ENCODE peak calls at places on chromosome 4, in five cellular contexts. V is NT2/D1, N is IMR-90, R is H1, J is fibroblast of lung. D is an unnamed sample.

GRCh38 chr4:148112231-148112982 is 329.8 kb downstream of the NR3C2 start:
- DNase-seq in N (peak; percentile 55), J (peak; percentile 45), V (peak; percentile 16), R (no peak), D (no peak)

GRCh38 chr4:94523617-94524016 is 71.9 kb downstream of the PDLIM5 start:
- DNase-seq in N (peak; percentile 59), R (no peak), J (peak; percentile 38), V (no peak), D (no peak)

GRCh38 chr4:24856586-24856985 is 56.3 kb downstream of the CCDC149 start:
- DNase-seq in V (peak; percentile 9), J (peak; percentile 68), N (peak; percentile 67), R (no peak), D (no peak)

GRCh38 chr4:4260185-4260751 is 12.2 kb upstream of the TMEM128 start:
- DNase-seq in N (peak; percentile 63), R (no peak), J (peak; percentile 72), V (no peak), D (no peak)

GRCh38 chr4:144754562-144755410 is 108.8 kb downstream of the HHIP start:
- DNase-seq in V (peak; percentile 8), R (no peak), J (peak; percentile 58), N (peak; percentile 49), D (no peak)

GRCh38 chr4:16646459-16646858 is 252.0 kb downstream of the LDB2 start:
- DNase-seq in J (no peak), N (no peak), R (no peak), V (no peak), D (no peak)

GRCh38 chr4:15238720-15239119 is 189.1 kb upstream of the C1QTNF7 start:
- DNase-seq in R (peak; percentile 65), N (peak; percentile 63), J (peak; percentile 70), V (peak; percentile 42), D (peak; percentile 43)

GRCh38 chr4:153403761-153404160 is 59.3 kb downstream of the MND1 start:
- DNase-seq in N (peak; percentile 21), R (no peak), J (peak; percentile 34), V (no peak), D (no peak)

GRCh38 chr4:151438154-151438553 is 29.2 kb downstream of the FHIP1A start:
- DNase-seq in J (no peak), V (no peak), R (no peak), N (no peak), D (no peak)

GRCh38 chr4:184120549-184121127 is 97.0 kb downstream of the ENPP6 start:
- DNase-seq in V (no peak), R (no peak), N (no peak), J (no peak), D (no peak)

GRCh38 chr4:7358100-7358735 is 76.5 kb downstream of the PSAPL1 start:
- DNase-seq in N (peak; percentile 93), J (peak; percentile 88), R (no peak), V (no peak), D (no peak)

GRCh38 chr4:32789026-32789608 is 2068.9 kb downstream of the PCDH7 start:
- DNase-seq in N (no peak), V (peak; percentile 27), R (no peak), J (peak; percentile 62), D (no peak)

GRCh38 chr4:16745009-16745408 is 153.4 kb downstream of the LDB2 start:
- DNase-seq in V (no peak), R (no peak), N (peak; percentile 89), J (peak; percentile 89), D (no peak)

GRCh38 chr4:38982356-38983095 is 49.7 kb downstream of the TMEM156 start:
- DNase-seq in J (no peak), V (no peak), R (no peak), N (no peak), D (no peak)

GRCh38 chr4:38069271-38069760 is 109.1 kb downstream of the PTTG2 start:
- DNase-seq in J (peak; percentile 79), V (no peak), N (peak; percentile 89), R (no peak), D (no peak)

GRCh38 chr4:22875592-22876257 is 183.0 kb downstream of the GBA3 start:
- DNase-seq in J (no peak), N (no peak), R (no peak), V (no peak), D (no peak)

GRCh38 chr4:32499176-32499575 is 1779.0 kb downstream of the PCDH7 start:
- DNase-seq in R (no peak), V (no peak), N (no peak), J (peak; percentile 87), D (no peak)

GRCh38 chr4:185580699-185581098 is 45.4 kb upstream of the PDLIM3 start:
- DNase-seq in R (peak; percentile 35), N (peak; percentile 26), V (no peak), J (no peak), D (no peak)

GRCh38 chr4:62548108-62548524 is 1348.0 kb downstream of the ADGRL3 start:
- DNase-seq in R (peak; percentile 50), N (no peak), V (no peak), J (no peak), D (no peak)

GRCh38 chr4:120130786-120131185 is 64.1 kb upstream of the MAD2L1 start:
- DNase-seq in J (no peak), N (no peak), V (no peak), R (no peak), D (no peak)

GRCh38 chr4:77154761-77155499 is 2.1 kb upstream of the CCNG2 start:
- DNase-seq in V (no peak), R (no peak), J (no peak), N (no peak), D (no peak)

GRCh38 chr4:189232274-189232673 is 708.4 kb upstream of the FRG1 start:
- DNase-seq in J (no peak), V (no peak), N (peak; percentile 29), R (no peak), D (no peak)

DNA sequence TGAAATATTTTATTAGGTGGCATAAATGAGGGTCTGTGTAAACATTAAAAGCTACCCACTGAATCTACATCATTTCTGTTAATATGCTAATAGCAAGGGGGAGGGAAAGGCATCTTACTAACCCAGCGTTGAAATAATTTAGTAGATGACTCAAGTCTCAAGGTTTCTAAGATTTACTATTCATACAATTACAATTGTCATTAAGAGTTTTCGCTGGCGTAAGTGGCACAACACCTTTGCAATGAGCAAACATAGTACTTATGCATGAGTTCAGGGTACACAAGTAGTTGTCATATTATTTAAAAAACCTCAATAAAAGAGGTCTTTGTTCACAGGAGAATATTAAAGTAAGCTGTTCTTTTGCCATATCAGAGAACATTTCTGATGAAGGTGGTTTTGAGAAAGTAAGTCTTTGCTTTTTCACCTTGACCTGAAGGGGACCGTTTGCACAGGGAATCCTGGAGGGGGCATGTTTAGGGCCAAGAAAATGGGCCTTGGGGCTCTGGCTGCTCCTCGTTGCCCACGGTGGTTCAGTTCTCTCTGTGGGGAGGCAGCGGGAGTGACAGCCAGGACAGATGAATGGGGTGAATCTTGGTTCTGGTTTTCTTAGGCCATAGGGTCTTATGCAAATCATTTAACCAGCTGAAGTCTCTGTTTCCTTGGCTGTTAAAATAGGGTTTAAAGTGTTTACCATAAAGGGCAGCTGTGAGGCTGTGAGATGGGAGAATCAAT is 4.4 kb upstream of the RHOH start:
- DNase-seq in V (no peak), N (no peak), R (peak; percentile 41), J (no peak), D (peak; percentile 53)
- H3K9ac ChIP-seq in V (no peak overlapping the region), N (no peak overlapping the region), R (no peak overlapping the region), J (no peak overlapping the region), D (peak overlapping the region; percentile 86)

DNA sequence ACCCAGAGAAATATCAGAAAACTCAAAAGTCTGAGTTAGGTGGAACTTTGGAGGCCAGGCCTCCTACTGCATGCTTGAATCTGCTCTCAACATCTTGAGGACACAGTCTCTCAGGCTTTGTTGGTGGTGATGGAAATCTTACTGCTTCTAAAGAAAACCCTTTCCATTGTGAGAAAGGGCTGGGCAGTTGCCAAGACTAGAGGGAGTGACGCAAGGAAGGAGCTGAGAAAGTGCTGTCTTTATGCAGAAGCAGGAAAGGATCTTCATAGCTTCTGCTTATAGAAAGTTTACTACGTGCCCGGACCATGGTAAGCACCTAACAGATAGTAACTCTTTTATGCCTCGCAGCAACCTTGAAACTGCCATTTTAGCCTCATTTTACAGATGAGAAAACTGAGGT is 2.4 kb upstream of the CRMP1 start:
- DNase-seq in J (no peak), R (no peak), V (no peak), N (peak; percentile 5), D (no peak)
- H3K27me3 ChIP-seq in J (peaks cover 24% of the 10 kb centered on the region), R (peaks cover 27% of the 10 kb centered on the region), V (peaks cover 78% of the 10 kb centered on the region), N (peaks cover 57% of the 10 kb centered on the region), D (no peaks in the 10 kb centered on the region)

GRCh38 chr4:30718021-30718888 is 1.9 kb upstream of the PCDH7 start:
- DNase-seq in R (peak; percentile 80), J (peak; percentile 65), N (peak; percentile 36), V (peak; percentile 38), D (no peak)

GRCh38 chr4:30718889-30719252 is 1.3 kb upstream of the PCDH7 start:
- DNase-seq in N (peak; percentile 48), R (no peak), V (no peak), J (peak; percentile 54), D (no peak)

GRCh38 chr4:30716158-30716557 is 4.0 kb upstream of the PCDH7 start:
- DNase-seq in N (peak; percentile 53), J (peak; percentile 68), V (no peak), R (no peak), D (no peak)

GRCh38 chr4:30717208-30718020 is 2.8 kb upstream of the PCDH7 start:
- DNase-seq in V (peak; percentile 35), R (peak; percentile 84), N (peak; percentile 70), J (peak; percentile 78), D (no peak)

GRCh38 chr4:30716671-30717207 is 3.4 kb upstream of the PCDH7 start:
- DNase-seq in J (peak; percentile 55), N (no peak), R (no peak), V (peak; percentile 56), D (no peak)
- H3K9ac ChIP-seq in J (no peak overlapping the region), N (no peak overlapping the region), R (no peak overlapping the region), V (peak overlapping the region; percentile 63), D (no peak overlapping the region)

GRCh38 chr4:179695175-179695574 is 2252.9 kb upstream of the AGA start:
- DNase-seq in N (peak; percentile 97), R (no peak), V (no peak), J (peak; percentile 91), D (no peak)

DNA sequence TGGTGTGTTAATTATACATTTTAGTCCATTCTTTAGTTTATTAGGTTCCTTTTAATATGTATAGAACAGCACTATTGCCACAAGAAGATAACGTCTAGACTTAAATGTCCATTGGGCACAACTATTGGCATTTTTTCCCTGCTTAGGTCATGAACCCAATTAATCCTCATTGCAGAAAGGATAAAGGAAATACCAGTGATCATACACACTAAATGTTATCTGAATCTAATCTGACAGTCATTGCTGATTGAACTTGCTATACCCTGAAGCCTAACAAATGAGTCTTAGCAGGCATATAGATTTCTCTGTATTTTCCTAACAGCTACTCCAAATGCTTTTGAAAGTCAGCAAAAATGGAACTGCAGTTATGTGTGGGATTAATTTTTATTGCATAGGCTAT is 2250.0 kb upstream of the AGA start:
- DNase-seq in J (no peak), N (no peak), V (no peak), R (no peak), D (no peak)
- H3K27me3 ChIP-seq in J (no peaks in the 10 kb centered on the region), N (no peaks in the 10 kb centered on the region), V (no peaks in the 10 kb centered on the region), R (no peaks in the 10 kb centered on the region), D (no peaks in the 10 kb centered on the region)

GRCh38 chr4:113845138-113845537 is 83.6 kb upstream of the CAMK2D start:
- DNase-seq in R (no peak), J (no peak), V (no peak), N (no peak), D (no peak)
- H3K9ac ChIP-seq in R (no peak overlapping the region), J (no peak overlapping the region), V (no peak overlapping the region), N (no peak overlapping the region), D (no peak overlapping the region)

GRCh38 chr4:80192937-80193336 is 4.4 kb upstream of the PRDM8 start:
- DNase-seq in R (no peak), V (no peak), N (peak; percentile 92), J (peak; percentile 62), D (no peak)
- H3K27me3 ChIP-seq in R (peaks cover 98% of the 10 kb centered on the region), V (peaks cover 100% of the 10 kb centered on the region), N (no peaks in the 10 kb centered on the region), J (no peaks in the 10 kb centered on the region), D (no peaks in the 10 kb centered on the region)

GRCh38 chr4:87848622-87849351 is 16.0 kb downstream of the MEPE start:
- DNase-seq in V (no peak), N (peak; percentile 56), J (peak; percentile 74), R (no peak), D (peak; percentile 33)
- H3K9ac ChIP-seq in V (peak overlapping the region; percentile 57), N (no peak overlapping the region), J (no peak overlapping the region), R (no peak overlapping the region), D (no peak overlapping the region)